ENCODE peak calls at places on chromosome 5, in five cellular contexts. Y is psoas muscle, G is HepG2, J is hepatocyte, R is kidney. Z is an unnamed sample.
A peak's percentile ranks its signal among the peaks of the same experiment; 100 is the strongest.

GRCh38 chr5:124025306-124025705 is 513.3 kb downstream of the CSNK1G3 start:
- DNase-seq in R (no peak), Y (no peak), G (no peak), J (no peak), Z (no peak)

GRCh38 chr5:150119421-150120061 is 33.2 kb upstream of the CSF1R start:
- DNase-seq in J (no peak), R (peak; percentile 43), Y (no peak), G (no peak), Z (no peak)

GRCh38 chr5:134083517-134083916 is 31.0 kb upstream of the TCF7 start:
- DNase-seq in J (no peak), Y (no peak), R (no peak), G (no peak), Z (no peak)

GRCh38 chr5:94691947-94692346 is 73.5 kb downstream of the SLF1 start:
- DNase-seq in R (no peak), G (peak; percentile 3), Y (no peak), J (peak; percentile 13), Z (peak; percentile 61)

GRCh38 chr5:32261198-32261597 is 51.5 kb downstream of the MTMR12 start:
- DNase-seq in G (no peak), J (no peak), Y (no peak), R (no peak), Z (no peak)

GRCh38 chr5:170108266-170108785 is 2.6 kb downstream of the FOXI1 start:
- DNase-seq in G (no peak), R (no peak), J (no peak), Y (no peak), Z (no peak)

GRCh38 chr5:176876506-176877431 is 22.4 kb downstream of the HK3 start:
- DNase-seq in R (no peak), G (no peak), J (no peak), Y (no peak), Z (no peak)

GRCh38 chr5:463301-463700 is 20.3 kb downstream of the EXOC3 start:
- DNase-seq in G (no peak), R (no peak), J (no peak), Y (no peak), Z (no peak)

GRCh38 chr5:132428811-132429440 is 59.4 kb downstream of the SLC22A5 start:
- DNase-seq in R (no peak), G (no peak), Y (no peak), J (peak; percentile 66), Z (no peak)

GRCh38 chr5:2020730-2021129 is 138.0 kb upstream of the IRX4 start:
- DNase-seq in Y (no peak), R (no peak), J (no peak), G (no peak), Z (no peak)

GRCh38 chr5:2019716-2020115 is 137.0 kb upstream of the IRX4 start:
- DNase-seq in R (no peak), Y (no peak), J (no peak), G (no peak), Z (no peak)

GRCh38 chr5:2023196-2023595 is 140.5 kb upstream of the IRX4 start:
- DNase-seq in J (no peak), R (no peak), Y (no peak), G (no peak), Z (no peak)

GRCh38 chr5:2022436-2022835 is 139.7 kb upstream of the IRX4 start:
- DNase-seq in J (no peak), Y (no peak), R (no peak), G (no peak), Z (no peak)

DNA sequence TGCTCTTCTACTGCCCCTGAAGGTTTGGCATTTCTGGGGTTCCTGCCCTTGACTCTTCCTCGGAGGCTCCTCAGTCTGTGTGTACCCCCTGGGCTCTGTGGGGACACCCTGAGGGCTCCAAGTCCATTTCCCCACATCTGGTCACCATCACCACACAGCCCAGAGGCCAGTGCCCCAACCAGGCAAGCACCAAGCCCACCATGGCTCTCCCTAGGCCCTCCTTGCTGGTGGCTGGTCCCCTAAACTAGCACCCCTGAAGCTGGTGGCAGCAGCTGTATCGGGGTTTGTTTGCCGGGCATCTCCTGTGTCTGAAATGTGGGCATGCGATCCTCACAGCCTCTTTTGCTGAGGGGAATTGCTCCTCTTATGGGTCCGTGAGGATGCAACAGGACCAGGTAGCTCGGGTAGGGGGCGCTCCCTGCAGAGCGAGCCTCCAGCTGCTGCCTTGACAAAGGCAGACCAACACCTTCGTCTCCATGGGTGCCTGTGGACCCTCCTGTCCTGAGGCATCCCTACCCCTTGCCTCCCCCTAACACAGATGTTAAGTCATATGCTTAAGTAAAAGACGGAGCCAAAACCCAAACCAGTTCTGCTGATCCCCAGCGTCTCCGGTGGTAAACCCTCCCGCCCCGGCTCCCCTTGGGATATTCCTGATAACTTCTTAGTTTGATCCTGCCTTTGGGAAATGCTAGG is 138.9 kb upstream of the IRX4 start:
- DNase-seq in G (no peak), Y (no peak), R (no peak), J (no peak), Z (no peak)
- H3K4me3 ChIP-seq in G (no peak overlapping the region), Y (no peak overlapping the region), R (no peak overlapping the region), J (no peak overlapping the region), Z (no peak overlapping the region)

DNA sequence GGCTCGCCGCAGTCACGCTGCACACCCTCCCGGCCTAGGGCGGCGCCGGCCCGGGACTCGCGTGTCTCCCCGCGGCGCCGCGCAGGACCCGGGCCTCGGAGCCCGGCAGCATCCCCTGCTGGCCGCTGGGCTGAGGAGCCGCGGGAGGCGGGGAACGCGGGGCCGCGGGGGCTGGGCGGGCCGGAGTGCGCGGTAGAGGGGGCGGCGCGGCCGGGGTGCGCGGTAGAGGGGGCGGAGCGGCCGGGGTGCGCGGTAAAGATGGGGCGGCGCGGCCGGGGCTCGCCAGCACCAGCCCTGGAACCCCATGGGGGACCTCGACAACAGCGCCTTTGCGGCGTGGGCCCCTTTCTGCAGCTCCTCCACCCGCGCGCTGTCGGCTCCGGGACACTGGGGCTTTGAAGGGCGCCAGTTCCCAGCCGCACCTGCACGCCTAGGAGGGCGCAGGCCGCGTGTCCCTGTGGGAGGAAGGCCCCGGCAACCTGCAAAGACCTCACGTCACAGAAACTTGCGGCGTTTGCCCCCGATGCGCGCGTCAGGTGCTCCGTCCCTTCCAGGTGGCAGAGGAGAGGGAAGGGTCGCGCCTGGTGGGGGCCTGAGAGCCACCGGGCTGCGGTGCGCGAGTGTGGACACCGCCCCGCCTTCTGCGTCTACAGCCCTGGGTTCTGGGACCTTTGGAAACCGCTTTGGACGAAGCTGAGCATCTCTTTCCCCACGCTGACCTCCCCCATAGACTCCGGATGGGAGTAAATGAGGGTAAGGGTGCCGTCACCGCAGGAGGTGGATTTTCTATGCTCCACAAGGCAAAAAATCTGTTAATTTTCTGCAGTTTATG is 49.6 kb downstream of the NSUN2 start:
- DNase-seq in J (peak; percentile 69), G (no peak), Y (peak; percentile 36), R (no peak), Z (peak; percentile 1)
- TF ChIP-seq CTCF in J (peak; percentile 30), G (no peak), Y (peak; percentile 45), R (peak; percentile 20), Z (peak; percentile 40)

GRCh38 chr5:40603378-40603777 is 76.3 kb upstream of the PTGER4 start:
- DNase-seq in J (no peak), R (no peak), G (no peak), Y (no peak), Z (peak; percentile 84)

GRCh38 chr5:40601198-40601868 is 78.4 kb upstream of the PTGER4 start:
- DNase-seq in R (no peak), Y (no peak), J (no peak), G (no peak), Z (no peak)

GRCh38 chr5:40607202-40607601 is 72.5 kb upstream of the PTGER4 start:
- DNase-seq in Y (no peak), G (no peak), J (no peak), R (no peak), Z (no peak)

GRCh38 chr5:40605295-40605958 is 74.3 kb upstream of the PTGER4 start:
- DNase-seq in Y (no peak), R (no peak), G (no peak), J (no peak), Z (no peak)

GRCh38 chr5:40606077-40606765 is 73.5 kb upstream of the PTGER4 start:
- DNase-seq in G (no peak), R (no peak), J (no peak), Y (no peak), Z (no peak)
- H3K4me3 ChIP-seq in G (no peak overlapping the region), R (no peak overlapping the region), J (no peak overlapping the region), Y (no peak overlapping the region), Z (no peak overlapping the region)

GRCh38 chr5:119966028-119966427 is 336.7 kb downstream of the FAM170A start:
- DNase-seq in J (no peak), Y (no peak), G (no peak), R (no peak), Z (no peak)
- TF ChIP-seq CTCF in J (no peak), Y (no peak), G (no peak), R (no peak), Z (peak; percentile 1)

GRCh38 chr5:31194458-31194808 is 947 bp downstream of the CDH6 start:
- DNase-seq in G (no peak), R (no peak), Y (no peak), J (no peak), Z (no peak)

GRCh38 chr5:31194892-31195291 is 1.4 kb downstream of the CDH6 start:
- DNase-seq in R (no peak), J (no peak), Y (no peak), G (no peak), Z (no peak)

GRCh38 chr5:31196309-31196708 is 2.8 kb downstream of the CDH6 start:
- DNase-seq in G (peak; percentile 9), R (no peak), J (peak; percentile 25), Y (no peak), Z (no peak)

GRCh38 chr5:31193591-31194457 is at the start of gene CDH6:
- DNase-seq in G (no peak), R (peak; percentile 64), Y (no peak), J (peak; percentile 70), Z (no peak)

GRCh38 chr5:31197183-31197582 is 3.7 kb downstream of the CDH6 start:
- DNase-seq in Y (no peak), J (no peak), G (no peak), R (no peak), Z (peak; percentile 50)
- H3K4me3 ChIP-seq in Y (no peak overlapping the region), J (no peak overlapping the region), G (no peak overlapping the region), R (no peak overlapping the region), Z (no peak overlapping the region)

GRCh38 chr5:142780871-142781270 is 10.7 kb downstream of the ARHGAP26 start:
- DNase-seq in R (no peak), G (no peak), Y (no peak), J (no peak), Z (no peak)
- TF ChIP-seq CTCF in R (no peak), G (peak; percentile 45), Y (no peak), J (no peak), Z (no peak)

GRCh38 chr5:125410501-125411162 is 664.2 kb upstream of the ZNF608 start:
- DNase-seq in J (peak; percentile 7), R (no peak), Y (no peak), G (no peak), Z (no peak)
- H3K4me3 ChIP-seq in J (no peak overlapping the region), R (no peak overlapping the region), Y (no peak overlapping the region), G (no peak overlapping the region), Z (no peak overlapping the region)

DNA sequence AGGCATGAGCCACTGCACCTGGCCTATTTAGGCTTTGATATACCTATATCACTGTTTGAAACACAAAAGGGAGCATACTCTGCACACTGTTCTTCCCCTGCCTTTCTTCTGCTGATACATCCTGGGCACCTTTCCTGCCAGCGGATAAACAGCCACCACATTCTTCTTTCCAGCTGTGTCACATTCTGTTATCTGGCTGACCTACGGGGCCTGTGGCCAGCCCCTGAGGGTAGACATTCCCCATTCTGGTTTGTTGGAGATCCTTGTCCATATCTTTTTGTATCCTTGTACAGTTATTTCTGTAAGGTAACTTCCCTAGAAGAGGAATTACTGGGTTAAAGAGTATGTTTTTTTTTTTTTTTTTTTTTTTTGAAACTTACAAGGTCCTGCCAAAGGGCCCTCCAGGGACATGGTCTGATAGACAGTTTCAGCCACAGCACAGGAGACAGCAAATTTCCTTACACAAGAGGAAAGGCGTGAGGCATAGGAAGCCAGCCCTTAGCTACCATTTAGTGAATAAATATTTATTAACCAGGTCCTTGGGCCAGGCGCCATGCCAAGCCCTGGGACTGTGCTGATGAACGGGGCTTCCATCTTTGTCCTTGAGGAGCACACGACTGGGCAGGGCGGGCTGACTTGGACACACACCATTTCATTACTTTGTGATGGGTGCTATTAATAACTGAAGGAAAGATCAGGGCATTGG is 57.8 kb downstream of the ERGIC1 start:
- DNase-seq in J (no peak), Y (peak; percentile 72), R (peak; percentile 88), G (no peak), Z (no peak)
- TF ChIP-seq CTCF in J (no peak), Y (no peak), R (no peak), G (no peak), Z (no peak)

Z was measured in retinal pigment epithelial cell.